ENCODE peak calls at places on chromosomes 4 and X, in seven cellular contexts. J is stomach, Y is IMR-90, S is HCT116, W is tibial artery, I is ovary, D is astrocyte of the spinal cord. U is an unnamed sample.

GRCh38 chr4:16203083-16203482 is 23.2 kb downstream of the TAPT1 start:
- DNase-seq in I (no peak), S (no peak), D (no peak), J (no peak), Y (no peak), W (no peak), U (no peak)

GRCh38 chr4:116926631-116927295 is 158.6 kb downstream of the TRAM1L1 start:
- DNase-seq in I (no peak), S (no peak), J (no peak), W (no peak), D (no peak), Y (no peak), U (no peak)

GRCh38 chr4:1299301-1299860 is 9.7 kb downstream of the MAEA start:
- DNase-seq in S (no peak), I (peak), D (no peak), J (no peak), W (no peak), Y (no peak), U (no peak)

GRCh38 chr4:70522626-70523025 is 4.3 kb downstream of the AMTN start:
- DNase-seq in D (no peak), I (no peak), Y (no peak), W (no peak), J (no peak), S (no peak), U (no peak)

GRCh38 chrX:75649829-75650228 is 127.0 kb upstream of the ZDHHC15 start:
- DNase-seq in W (no peak), I (no peak), Y (no peak), D (no peak), J (no peak), S (no peak), U (no peak)

GRCh38 chr4:106149911-106150310 is 166.1 kb downstream of the TBCK start:
- DNase-seq in W (no peak), D (no peak), Y (no peak), J (no peak), I (no peak), S (no peak), U (no peak)

GRCh38 chrX:115344885-115345653 is 55.6 kb downstream of the LUZP4 start:
- DNase-seq in W (peak), I (peak), Y (peak), D (peak), J (peak), S (peak), U (peak)

GRCh38 chr4:115159141-115159540 is 45.7 kb upstream of the NDST4 start:
- DNase-seq in J (no peak), S (no peak), W (no peak), I (no peak), D (no peak), Y (no peak), U (peak)

GRCh38 chr4:9765091-9765490 is 16.3 kb upstream of the DRD5 start:
- DNase-seq in D (no peak), S (peak), W (no peak), J (peak), Y (peak), I (no peak), U (no peak)

GRCh38 chrX:11764602-11765067 is 6.6 kb downstream of the MSL3 start:
- DNase-seq in J (no peak), Y (no peak), I (no peak), D (no peak), W (no peak), S (no peak), U (no peak)

GRCh38 chr4:10089346-10089745 is 27.3 kb downstream of the WDR1 start:
- DNase-seq in J (peak), Y (no peak), D (no peak), I (peak), S (no peak), W (no peak), U (no peak)

GRCh38 chrX:153387987-153388721 is 13.0 kb downstream of the PNMA6E start:
- DNase-seq in D (no peak), Y (no peak), I (peak), S (no peak), W (no peak), J (no peak), U (no peak)

GRCh38 chr4:1533501-1534064 is 127.3 kb upstream of the NKX1-1 start:
- DNase-seq in D (no peak), J (no peak), Y (peak), S (no peak), I (no peak), W (no peak), U (peak)

GRCh38 chrX:123797543-123798447 is 62.1 kb upstream of the XIAP start:
- DNase-seq in D (no peak), J (no peak), S (no peak), W (no peak), I (no peak), Y (no peak), U (peak)

GRCh38 chr4:86960557-86960959 is 25.7 kb downstream of the AFF1 start:
- DNase-seq in S (no peak), W (no peak), D (no peak), J (no peak), I (no peak), Y (peak), U (peak)

GRCh38 chr4:178198691-178199090 is 756.5 kb upstream of the AGA start:
- DNase-seq in I (no peak), D (peak), J (no peak), Y (peak), W (no peak), S (no peak), U (no peak)

GRCh38 chr4:81142744-81143143 is 72.3 kb downstream of the PRKG2 start:
- DNase-seq in I (no peak), W (no peak), S (no peak), D (no peak), Y (peak), J (no peak), U (peak)

GRCh38 chrX:45537936-45538335 is 337.3 kb upstream of the DIPK2B start:
- DNase-seq in Y (no peak), J (no peak), I (no peak), W (no peak), S (no peak), D (no peak), U (no peak)

GRCh38 chrX:31353095-31353494 is 281.3 kb upstream of the FTHL17 start:
- DNase-seq in S (no peak), I (no peak), Y (peak), W (no peak), J (no peak), D (peak), U (peak)

GRCh38 chrX:133838761-133839676 is 146.4 kb downstream of the GPC3 start:
- DNase-seq in S (peak), Y (peak), J (no peak), W (no peak), I (no peak), D (peak), U (no peak)

GRCh38 chrX:107324493-107325310 is 118.3 kb downstream of the DNAAF6 start:
- DNase-seq in S (no peak), J (no peak), D (peak), W (no peak), I (peak), Y (peak), U (peak)

GRCh38 chr4:16591867-16592266 is 306.6 kb downstream of the LDB2 start:
- DNase-seq in J (no peak), S (no peak), Y (no peak), W (no peak), D (no peak), I (peak), U (no peak)

GRCh38 chr4:126991965-126992364 is 640.8 kb upstream of the INTU start:
- DNase-seq in D (peak), I (no peak), Y (peak), J (no peak), S (no peak), W (no peak), U (peak)

GRCh38 chr4:139609647-139610046 is 53.6 kb upstream of the SETD7 start:
- DNase-seq in J (no peak), S (no peak), Y (peak), W (no peak), I (no peak), D (peak), U (peak)

GRCh38 chrX:104098151-104098808 is 14.0 kb upstream of the ZCCHC18 start:
- DNase-seq in Y (peak), J (peak), S (peak), W (no peak), I (no peak), D (peak), U (peak)

GRCh38 chr4:94665500-94666398 is 92.0 kb upstream of the BMPR1B start:
- DNase-seq in D (no peak), I (no peak), W (no peak), Y (no peak), J (no peak), S (no peak), U (no peak)

GRCh38 chr4:156779774-156780173 is 191.8 kb downstream of the PDGFC start:
- DNase-seq in Y (peak), J (no peak), I (no peak), W (no peak), D (peak), S (peak), U (peak)

GRCh38 chrX:131614241-131614640 is 70.4 kb downstream of the OR13H1 start:
- DNase-seq in Y (no peak), D (peak), I (no peak), J (no peak), S (no peak), W (no peak), U (no peak)

GRCh38 chr4:73019462-73020047 is 50.0 kb downstream of the COX18 start:
- DNase-seq in S (peak), W (no peak), Y (peak), I (no peak), D (peak), J (no peak), U (peak)

GRCh38 chrX:134694333-134694925 is 36.2 kb upstream of the PLAC1 start:
- DNase-seq in D (no peak), I (no peak), Y (no peak), W (no peak), S (no peak), J (no peak), U (no peak)

GRCh38 chr4:53686521-53686920 is 95.2 kb upstream of the LNX1 start:
- DNase-seq in D (peak), S (no peak), Y (peak), J (no peak), W (no peak), I (no peak), U (peak)

GRCh38 chr4:84804126-84804525 is 162.4 kb downstream of the WDFY3 start:
- DNase-seq in D (peak), W (no peak), S (no peak), I (no peak), J (no peak), Y (peak), U (peak)

GRCh38 chrX:19846995-19847790 is 40.2 kb downstream of the SH3KBP1 start:
- DNase-seq in W (no peak), J (no peak), S (no peak), D (peak), I (peak), Y (peak), U (peak)

GRCh38 chr4:185143596-185143969 is 517 bp downstream of the SLC25A4 start:
- DNase-seq in W (peak), I (peak), Y (peak), J (peak), D (peak), S (no peak), U (no peak)

GRCh38 chr4:97493815-97494518 is 649.3 kb downstream of the STPG2 start:
- DNase-seq in S (peak), Y (no peak), W (no peak), J (no peak), D (no peak), I (no peak), U (no peak)

GRCh38 chr4:129335263-129335662 is 239.3 kb downstream of the C4orf33 start:
- DNase-seq in J (no peak), W (no peak), S (no peak), Y (no peak), D (no peak), I (no peak), U (no peak)

GRCh38 chrX:132775230-132775823 is 183.1 kb downstream of the HS6ST2 start:
- DNase-seq in S (no peak), W (no peak), I (no peak), Y (no peak), J (no peak), D (no peak), U (no peak)

GRCh38 chr4:81757706-81758105 is 286.0 kb upstream of the RASGEF1B start:
- DNase-seq in D (no peak), J (no peak), S (no peak), Y (no peak), W (no peak), I (no peak), U (no peak)

GRCh38 chr4:124053872-124054538 is 657.4 kb downstream of the SPRY1 start:
- DNase-seq in S (no peak), I (no peak), Y (peak), J (no peak), D (peak), W (no peak), U (no peak)

GRCh38 chr4:14700083-14700482 is 302.2 kb upstream of the CPEB2 start:
- DNase-seq in D (no peak), J (no peak), W (no peak), S (no peak), Y (no peak), I (no peak), U (no peak)
- TF ChIP-seq CTCF in D (no peak), J (no peak), W (no peak), S (no peak), Y (no peak), I (no peak), U (no peak)

GRCh38 chr4:83582289-83582756 is 46.4 kb downstream of the GPAT3 start:
- DNase-seq in I (no peak), W (no peak), Y (no peak), S (no peak), D (peak), J (peak), U (peak)
- TF ChIP-seq CTCF in I (no peak), W (no peak), Y (no peak), S (peak), D (peak), J (no peak), U (no peak)

DNA sequence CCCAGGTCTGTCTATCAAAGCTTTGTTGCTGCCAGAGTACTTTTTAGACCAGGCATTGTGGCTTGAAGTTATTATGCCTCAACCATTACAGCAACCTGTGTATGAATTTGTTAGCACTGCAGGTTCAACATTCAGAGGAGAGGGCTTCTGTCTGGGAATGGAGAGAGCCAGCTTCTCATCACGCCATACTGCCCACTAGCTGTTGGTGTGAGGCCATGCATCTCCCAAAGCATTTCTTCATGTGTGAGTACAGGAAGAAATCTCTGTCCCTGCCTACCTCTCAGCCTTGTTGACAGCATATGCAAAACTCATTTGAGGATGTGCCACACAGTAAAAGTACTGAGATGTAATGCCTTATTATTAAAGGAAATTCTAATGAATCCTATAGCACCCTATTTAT is 76.9 kb upstream of the PPARGC1A start:
- DNase-seq in J (no peak), S (no peak), I (no peak), W (no peak), D (no peak), Y (no peak), U (no peak)
- TF ChIP-seq CTCF in J (no peak), S (no peak), I (no peak), W (no peak), D (peak), Y (peak), U (peak)

DNA sequence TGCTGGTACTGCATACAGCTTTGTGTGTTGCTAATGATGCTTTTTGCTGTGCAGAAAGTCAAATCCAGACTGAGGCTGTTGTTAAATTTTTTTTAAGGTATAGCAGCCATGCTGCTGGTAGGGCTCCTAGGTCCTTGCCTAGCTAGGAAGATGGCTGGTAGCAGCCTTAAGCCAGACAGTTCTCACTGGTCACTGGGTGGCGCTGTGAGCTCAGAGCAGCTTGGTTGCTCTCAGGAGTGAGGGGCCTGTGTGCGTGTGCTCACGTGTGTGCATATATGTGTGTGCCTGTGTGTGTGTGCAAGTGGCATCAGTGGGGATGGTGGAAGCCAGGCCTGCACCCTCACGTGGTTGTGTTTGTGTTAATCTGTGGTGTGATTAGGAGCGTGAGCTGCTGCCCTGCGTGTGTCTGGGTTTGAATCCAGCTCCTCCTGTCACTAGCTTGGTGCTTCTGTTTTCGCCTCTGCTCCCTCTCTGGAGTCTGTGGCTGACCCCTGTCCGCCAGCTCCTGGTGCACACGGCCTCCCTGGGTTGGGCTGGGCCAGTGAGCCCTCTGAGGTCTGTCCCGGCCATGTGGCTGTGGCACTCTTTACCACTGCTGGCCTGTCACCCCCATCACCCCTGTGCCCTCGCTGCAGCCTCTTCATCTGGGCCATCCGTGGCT is 46.1 kb downstream of the SORCS2 start:
- DNase-seq in J (no peak), W (no peak), I (no peak), S (no peak), Y (no peak), D (no peak), U (no peak)
- TF ChIP-seq CTCF in J (no peak), W (no peak), I (no peak), S (no peak), Y (peak), D (no peak), U (peak)

GRCh38 chr4:98786866-98787265 is 128.5 kb upstream of the TSPAN5 start:
- DNase-seq in I (no peak), Y (peak), D (no peak), S (no peak), W (no peak), J (no peak), U (peak)
- TF ChIP-seq CTCF in I (no peak), Y (peak), D (peak), S (peak), W (no peak), J (no peak), U (peak)

GRCh38 chr4:36471903-36472302 is 190.5 kb downstream of the DTHD1 start:
- DNase-seq in J (no peak), S (no peak), D (no peak), Y (no peak), I (no peak), W (no peak), U (no peak)
- TF ChIP-seq CTCF in J (no peak), S (no peak), D (no peak), Y (no peak), I (no peak), W (no peak), U (no peak)

DNA sequence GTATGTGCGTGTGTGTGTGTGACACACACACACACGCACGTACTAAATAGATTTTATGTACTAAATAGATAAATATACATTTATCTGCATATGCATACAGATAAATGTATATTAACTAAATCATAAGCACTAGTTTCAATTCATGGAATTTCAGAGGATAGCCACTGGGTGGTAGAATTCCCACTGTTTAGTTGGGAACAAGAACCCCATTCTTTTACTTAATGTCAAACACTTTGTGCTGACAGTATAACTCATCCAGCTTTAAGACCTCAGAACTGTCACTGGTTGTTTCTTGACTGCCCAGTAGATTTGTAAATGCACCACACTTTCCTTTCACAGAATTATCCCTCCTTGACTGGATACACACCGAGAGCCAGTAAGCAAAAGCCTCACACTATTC is 32.5 kb downstream of the PPARGC1A start:
- DNase-seq in I (no peak), Y (peak), S (no peak), D (peak), W (no peak), J (no peak), U (peak)
- TF ChIP-seq CTCF in I (no peak), Y (peak), S (no peak), D (peak), W (peak), J (no peak), U (peak)